ENCODE peak calls at places on chromosomes 3 and 15, in four cellular contexts. One of them, this sample, is unnamed.

GRCh38 chr3:149388001-149388435 is 10.6 kb upstream of the TM4SF1 start:
- DNase-seq in A549: no peak
- DNase-seq in SK-N-SH: no peak
- DNase-seq in K562: no peak
- DNase-seq in this sample: no peak

GRCh38 chr3:191473766-191474198 is 12.8 kb downstream of the PYDC2 start:
- DNase-seq in A549: no peak
- DNase-seq in SK-N-SH: no peak
- DNase-seq in K562: no peak
- DNase-seq in this sample: no peak

GRCh38 chr15:76181705-76182107 is 121.9 kb downstream of the TMEM266 start:
- DNase-seq in A549: no peak
- DNase-seq in SK-N-SH: no peak
- DNase-seq in K562: no peak
- DNase-seq in this sample: peak

GRCh38 chr3:179948740-179949139 is 88.0 kb downstream of the PEX5L start:
- DNase-seq in A549: no peak
- DNase-seq in SK-N-SH: no peak
- DNase-seq in K562: no peak
- DNase-seq in this sample: no peak

GRCh38 chr3:79038057-79038456 is 729.7 kb downstream of the ROBO1 start:
- DNase-seq in A549: no peak
- DNase-seq in SK-N-SH: no peak
- DNase-seq in K562: no peak
- DNase-seq in this sample: no peak

GRCh38 chr15:85891470-85891869 is 96.7 kb upstream of the KLHL25 start:
- DNase-seq in A549: no peak
- DNase-seq in SK-N-SH: no peak
- DNase-seq in K562: no peak
- DNase-seq in this sample: no peak

GRCh38 chr3:184570501-184570900 is 8.9 kb downstream of the EPHB3 start:
- DNase-seq in A549: no peak
- DNase-seq in SK-N-SH: no peak
- DNase-seq in K562: no peak
- DNase-seq in this sample: no peak

GRCh38 chr3:105626739-105627138 is 242.1 kb downstream of the CBLB start:
- DNase-seq in A549: no peak
- DNase-seq in SK-N-SH: no peak
- DNase-seq in K562: no peak
- DNase-seq in this sample: no peak

GRCh38 chr3:39812537-39812936 is 3.1 kb downstream of the MYRIP start:
- DNase-seq in A549: no peak
- DNase-seq in SK-N-SH: peak
- DNase-seq in K562: no peak
- DNase-seq in this sample: no peak

GRCh38 chr15:100665570-100665969 is 63.2 kb downstream of the ASB7 start:
- DNase-seq in A549: no peak
- DNase-seq in SK-N-SH: no peak
- DNase-seq in K562: no peak
- DNase-seq in this sample: no peak

GRCh38 chr3:107630779-107631178 is 108.0 kb downstream of the BBX start:
- DNase-seq in A549: no peak
- DNase-seq in SK-N-SH: no peak
- DNase-seq in K562: no peak
- DNase-seq in this sample: no peak

GRCh38 chr3:25043757-25044156 is 384.3 kb upstream of the RARB start:
- DNase-seq in A549: no peak
- DNase-seq in SK-N-SH: peak
- DNase-seq in K562: no peak
- DNase-seq in this sample: no peak

GRCh38 chr3:179671709-179672337 is 19.0 kb downstream of the USP13 start:
- DNase-seq in A549: no peak
- DNase-seq in SK-N-SH: no peak
- DNase-seq in K562: no peak
- DNase-seq in this sample: no peak

GRCh38 chr3:194282436-194283122 is 68.5 kb downstream of the CPN2 start:
- DNase-seq in A549: no peak
- DNase-seq in SK-N-SH: peak
- DNase-seq in K562: no peak
- DNase-seq in this sample: no peak

GRCh38 chr3:194279701-194280360 is 71.3 kb downstream of the CPN2 start:
- DNase-seq in A549: no peak
- DNase-seq in SK-N-SH: no peak
- DNase-seq in K562: no peak
- DNase-seq in this sample: no peak

GRCh38 chr3:194281766-194282165 is 69.4 kb downstream of the CPN2 start:
- DNase-seq in A549: no peak
- DNase-seq in SK-N-SH: no peak
- DNase-seq in K562: no peak
- DNase-seq in this sample: no peak

GRCh38 chr3:194280777-194281176 is 70.4 kb downstream of the CPN2 start:
- DNase-seq in A549: no peak
- DNase-seq in SK-N-SH: no peak
- DNase-seq in K562: no peak
- DNase-seq in this sample: no peak

DNA sequence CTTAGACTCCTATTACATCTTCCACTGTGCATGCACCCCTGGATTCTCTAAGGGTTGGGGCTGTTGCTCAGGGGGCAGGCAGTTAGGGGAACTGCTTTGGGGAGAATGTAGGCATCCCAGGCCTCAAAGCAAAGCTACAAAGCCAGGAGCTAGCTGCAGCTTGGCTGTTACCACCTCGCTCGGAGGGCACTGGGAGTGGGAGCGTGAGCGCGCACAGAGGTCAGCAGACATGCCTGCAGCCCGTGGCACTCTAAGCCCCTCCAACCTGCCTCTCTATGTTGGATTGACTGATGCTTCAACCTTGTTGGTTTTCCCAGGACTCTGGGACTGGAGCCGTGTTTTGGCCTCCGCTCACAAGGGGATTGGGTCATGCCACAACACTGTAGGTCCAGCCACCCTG is 69.8 kb downstream of the CPN2 start:
- DNase-seq in A549: no peak
- DNase-seq in SK-N-SH: no peak
- DNase-seq in K562: no peak
- DNase-seq in this sample: no peak
- TF ChIP-seq RCOR1 in A549: no peak
- TF ChIP-seq RCOR1 in SK-N-SH: no peak
- TF ChIP-seq RCOR1 in K562: no peak
- TF ChIP-seq RCOR1 in this sample: no peak

GRCh38 chr3:48692551-48692950 is 6.8 kb upstream of the NCKIPSD start:
- DNase-seq in A549: no peak
- DNase-seq in SK-N-SH: no peak
- DNase-seq in K562: no peak
- DNase-seq in this sample: no peak

GRCh38 chr3:48695113-48695753 is 9.5 kb upstream of the NCKIPSD start:
- DNase-seq in A549: no peak
- DNase-seq in SK-N-SH: no peak
- DNase-seq in K562: peak
- DNase-seq in this sample: no peak

GRCh38 chr3:48693826-48694225 is 8.1 kb upstream of the NCKIPSD start:
- DNase-seq in A549: no peak
- DNase-seq in SK-N-SH: no peak
- DNase-seq in K562: no peak
- DNase-seq in this sample: no peak

GRCh38 chr3:48696156-48696555 is 10.4 kb upstream of the NCKIPSD start:
- DNase-seq in A549: no peak
- DNase-seq in SK-N-SH: no peak
- DNase-seq in K562: no peak
- DNase-seq in this sample: no peak

DNA sequence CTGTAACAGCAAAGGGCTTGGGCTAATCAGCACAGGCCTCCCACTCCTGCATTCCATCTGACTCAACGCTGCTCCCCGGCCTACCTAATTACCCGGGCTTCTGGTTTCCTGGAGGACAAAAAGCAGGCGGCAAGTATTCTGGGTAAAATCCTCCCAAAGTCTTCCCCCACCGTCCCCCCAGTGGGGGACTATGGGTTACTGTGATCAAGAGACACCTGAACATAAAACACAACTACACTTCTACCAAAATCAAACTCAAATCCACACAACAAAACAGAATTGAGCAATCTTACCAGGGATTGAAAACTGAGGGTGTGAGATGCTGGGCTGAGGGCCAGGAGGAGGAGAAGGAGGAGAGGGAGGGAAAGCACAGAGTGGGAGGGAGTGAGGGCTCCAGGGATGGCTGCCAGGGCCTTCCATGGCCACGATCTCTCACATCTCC is 8.9 kb upstream of the NCKIPSD start:
- DNase-seq in A549: no peak
- DNase-seq in SK-N-SH: peak
- DNase-seq in K562: no peak
- DNase-seq in this sample: no peak
- TF ChIP-seq SMC3 in A549: no peak
- TF ChIP-seq SMC3 in SK-N-SH: no peak
- TF ChIP-seq SMC3 in K562: no peak
- TF ChIP-seq SMC3 in this sample: no peak

GRCh38 chr3:13709706-13710105 is 160.8 kb downstream of the FBLN2 start:
- DNase-seq in A549: no peak
- DNase-seq in SK-N-SH: no peak
- DNase-seq in K562: no peak
- DNase-seq in this sample: no peak
- TF ChIP-seq RCOR1 in A549: no peak
- TF ChIP-seq RCOR1 in SK-N-SH: no peak
- TF ChIP-seq RCOR1 in K562: no peak
- TF ChIP-seq RCOR1 in this sample: no peak

DNA sequence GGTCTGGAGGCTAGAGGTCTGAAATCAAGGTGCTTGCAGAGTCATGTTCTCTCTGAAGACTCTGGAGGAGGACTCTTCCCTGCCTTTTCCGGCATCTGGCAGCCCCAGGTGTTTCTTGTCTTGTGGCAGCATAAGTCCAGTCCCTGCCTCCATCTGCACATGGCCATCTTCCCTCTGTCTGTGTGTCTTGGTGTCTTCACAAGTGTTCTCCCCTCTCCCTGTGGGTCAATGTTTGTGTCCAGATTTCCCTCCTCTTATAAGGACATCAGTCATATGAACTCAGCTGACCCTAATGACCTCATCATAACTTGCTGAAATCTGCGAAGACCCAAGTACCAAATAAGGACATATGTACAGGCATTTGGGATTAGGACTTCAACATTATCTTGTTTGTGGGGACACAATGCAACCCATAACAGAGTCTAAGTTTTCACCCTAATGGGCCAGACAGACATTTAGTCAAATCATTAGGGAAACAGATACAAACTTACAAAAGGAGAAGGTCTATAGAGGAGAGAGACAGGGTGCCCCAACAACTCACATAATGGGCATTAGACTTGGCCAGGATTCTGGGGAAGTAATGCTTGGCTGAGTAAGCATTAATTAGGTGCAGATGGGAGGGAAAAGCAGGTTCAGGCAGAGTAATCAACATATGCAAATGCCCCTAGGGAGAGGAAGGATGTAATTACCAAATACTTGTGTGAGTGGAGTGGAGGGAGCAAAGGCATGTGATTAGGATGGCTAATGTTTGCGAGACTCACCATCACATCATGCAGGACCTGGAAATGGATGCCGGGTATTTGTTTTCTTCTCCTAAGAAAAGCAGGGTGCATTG is 372.8 kb upstream of the TBL1XR1 start:
- DNase-seq in A549: no peak
- DNase-seq in SK-N-SH: no peak
- DNase-seq in K562: no peak
- DNase-seq in this sample: no peak
- TF ChIP-seq SMC3 in A549: no peak
- TF ChIP-seq SMC3 in SK-N-SH: no peak
- TF ChIP-seq SMC3 in K562: no peak
- TF ChIP-seq SMC3 in this sample: no peak

GRCh38 chr3:9649791-9650521 is 651 bp downstream of the MTMR14 start:
- DNase-seq in A549: peak
- DNase-seq in SK-N-SH: peak
- DNase-seq in K562: peak
- DNase-seq in this sample: peak
- TF ChIP-seq RCOR1 in A549: no peak
- TF ChIP-seq RCOR1 in SK-N-SH: no peak
- TF ChIP-seq RCOR1 in K562: no peak
- TF ChIP-seq RCOR1 in this sample: no peak

GRCh38 chr3:124591699-124592098 is 138.6 kb upstream of the UMPS start:
- DNase-seq in A549: no peak
- DNase-seq in SK-N-SH: no peak
- DNase-seq in K562: no peak
- DNase-seq in this sample: no peak
- TF ChIP-seq SMC3 in A549: no peak
- TF ChIP-seq SMC3 in SK-N-SH: no peak
- TF ChIP-seq SMC3 in K562: no peak
- TF ChIP-seq SMC3 in this sample: no peak

This sample was measured in GM12878.